ENCODE peak calls at places on chromosomes 16 and 17, in five cellular contexts. Y, L, K, V and I are unnamed samples.

GRCh38 chr16:88888778-88889387 is 22.4 kb upstream of the PABPN1L start:
- DNase-seq in K (no peak), L (no peak), Y (no peak), V (no peak), I (no peak)

GRCh38 chr16:81841709-81842108 is 62.6 kb downstream of the PLCG2 start:
- DNase-seq in L (no peak), Y (no peak), K (no peak), V (no peak), I (peak)

GRCh38 chr17:5535436-5535835 is 48.9 kb downstream of the NLRP1 start:
- DNase-seq in K (no peak), V (no peak), Y (no peak), L (no peak), I (no peak)

GRCh38 chr17:77444653-77445029 is 303.9 kb downstream of the SEC14L1 start:
- DNase-seq in K (no peak), V (peak), L (no peak), Y (no peak), I (peak)

GRCh38 chr16:19997734-19998133 is 76.0 kb downstream of the GPR139 start:
- DNase-seq in Y (no peak), V (no peak), L (no peak), K (no peak), I (no peak)

GRCh38 chr16:68417711-68418301 is 30.5 kb downstream of the SMPD3 start:
- DNase-seq in K (peak), L (no peak), V (no peak), Y (peak), I (peak)

GRCh38 chr17:73962308-73962707 is 241.2 kb upstream of the RPL38 start:
- DNase-seq in L (no peak), V (no peak), Y (no peak), K (no peak), I (no peak)

GRCh38 chr17:62755139-62755851 is 52.8 kb downstream of the MARCHF10 start:
- DNase-seq in V (peak), K (no peak), Y (no peak), L (peak), I (no peak)

GRCh38 chr16:65445313-65446260 is 323.7 kb upstream of the CDH11 start:
- DNase-seq in V (no peak), L (no peak), Y (no peak), K (no peak), I (no peak)

GRCh38 chr16:30429418-30429677 is 482 bp downstream of the DCTPP1 start:
- DNase-seq in L (no peak), K (no peak), V (no peak), Y (no peak), I (no peak)

GRCh38 chr16:74752258-74752657 is 22.4 kb downstream of the FA2H start:
- DNase-seq in L (no peak), K (no peak), V (no peak), Y (no peak), I (no peak)

GRCh38 chr17:41101586-41102259 is at the start of gene KRTAP4-16:
- DNase-seq in Y (no peak), K (no peak), L (peak), V (no peak), I (no peak)

GRCh38 chr17:17983376-17983775 is 10.7 kb downstream of the DRC3 start:
- DNase-seq in K (no peak), Y (no peak), V (no peak), L (no peak), I (no peak)

GRCh38 chr16:50259334-50260205 is 6.8 kb upstream of the ADCY7 start:
- DNase-seq in L (no peak), Y (no peak), K (no peak), V (peak), I (no peak)

GRCh38 chr17:2030779-2031163 is 818 bp downstream of the DPH1 start:
- DNase-seq in V (peak), K (no peak), Y (no peak), L (peak), I (no peak)

GRCh38 chr16:80231118-80231515 is 309.7 kb upstream of the DYNLRB2 start:
- DNase-seq in V (no peak), Y (no peak), L (no peak), K (no peak), I (no peak)

GRCh38 chr17:12619444-12620199 is 46.1 kb upstream of the MYOCD start:
- DNase-seq in L (no peak), V (peak), Y (no peak), K (no peak), I (no peak)

GRCh38 chr17:61479493-61480413 is 27.5 kb downstream of the TBX4 start:
- DNase-seq in L (peak), K (no peak), Y (no peak), V (no peak), I (no peak)

GRCh38 chr17:10036511-10037061 is 131.5 kb upstream of the RCVRN start:
- DNase-seq in L (no peak), Y (peak), V (peak), K (no peak), I (no peak)

GRCh38 chr16:87610026-87610425 is 7.7 kb downstream of the JPH3 start:
- DNase-seq in L (no peak), K (no peak), V (no peak), Y (no peak), I (no peak)

GRCh38 chr17:4678448-4679026 is 25.4 kb downstream of the PELP1 start:
- DNase-seq in V (no peak), Y (no peak), L (no peak), K (no peak), I (peak)

GRCh38 chr16:85123891-85124635 is 11.8 kb upstream of the CIBAR2 start:
- DNase-seq in L (peak), K (no peak), Y (peak), V (peak), I (no peak)

GRCh38 chr17:1583569-1583968 is 21.0 kb upstream of the PITPNA start:
- DNase-seq in Y (no peak), V (no peak), K (no peak), L (no peak), I (no peak)

GRCh38 chr16:50093607-50094570 is 28.1 kb downstream of the HEATR3 start:
- DNase-seq in Y (peak), K (no peak), L (no peak), V (peak), I (no peak)

GRCh38 chr16:3036726-3037315 is at the start of gene BICDL2:
- DNase-seq in L (peak), Y (no peak), K (no peak), V (no peak), I (no peak)

GRCh38 chr17:61368832-61369468 is 30.7 kb upstream of the TBX2 start:
- DNase-seq in L (no peak), K (no peak), Y (no peak), V (no peak), I (no peak)

GRCh38 chr17:74959826-74960738 is 12.5 kb downstream of the HID1 start:
- DNase-seq in K (no peak), V (no peak), L (peak), Y (no peak), I (no peak)

GRCh38 chr17:40909755-40910154 is 24.7 kb upstream of the KRT20 start:
- DNase-seq in L (no peak), K (no peak), Y (no peak), V (no peak), I (no peak)

GRCh38 chr17:19407601-19408380 is 3.2 kb upstream of the RNF112 start:
- DNase-seq in V (no peak), K (no peak), Y (no peak), L (no peak), I (no peak)

GRCh38 chr17:927611-928461 is 51.7 kb downstream of the NXN start:
- DNase-seq in V (peak), L (no peak), Y (no peak), K (no peak), I (no peak)

GRCh38 chr16:87956771-87957279 is 5.6 kb downstream of the BANP start:
- DNase-seq in Y (no peak), L (no peak), K (no peak), V (no peak), I (peak)

GRCh38 chr17:45768000-45768399 is 16.1 kb upstream of the CRHR1 start:
- DNase-seq in V (no peak), Y (no peak), K (no peak), L (peak), I (no peak)

GRCh38 chr17:1908699-1909309 is 79.0 kb downstream of the RPA1 start:
- DNase-seq in Y (peak), K (no peak), V (peak), L (peak), I (peak)